ENCODE peak calls at places on chromosomes 2 and 18, in nine cellular contexts. V is BE2C; E is Peyer's patch; Q is mesenchymal stem cell; U is CD8-positive, alpha-beta memory T cell; O is mammary epithelial cell; A is adipocyte; K is cardiac muscle cell; H is esophagus squamous epithelium. S is an unnamed sample.

GRCh38 chr18:74963820-74964446 is 245.0 kb downstream of the PTGR3 start:
- DNase-seq in V (peak; percentile 31), E (no peak), Q (peak; percentile 57), U (no peak), O (peak; percentile 31), A (peak; percentile 30), K (peak; percentile 64), H (no peak), S (peak; percentile 59)

GRCh38 chr18:45590060-45590537 is 25.2 kb upstream of the SLC14A2 start:
- DNase-seq in V (no peak), E (no peak), Q (no peak), U (no peak), O (no peak), A (peak; percentile 28), K (peak; percentile 43), H (no peak), S (no peak)

GRCh38 chr2:5617796-5618195 is 74.4 kb upstream of the SOX11 start:
- DNase-seq in V (no peak), E (no peak), Q (no peak), U (no peak), O (no peak), A (no peak), K (no peak), H (no peak), S (no peak)

GRCh38 chr2:115161531-115162453 is 719.4 kb downstream of the DPP10 start:
- DNase-seq in V (no peak), E (peak; percentile 72), Q (no peak), U (no peak), O (no peak), A (no peak), K (no peak), H (no peak), S (no peak)

GRCh38 chr2:39068757-39069515 is 51.9 kb downstream of the SOS1 start:
- DNase-seq in V (peak; percentile 8), E (no peak), Q (peak; percentile 12), U (no peak), O (peak; percentile 57), A (no peak), K (peak; percentile 2), H (no peak), S (no peak)

GRCh38 chr2:156019341-156019740 is 313.2 kb downstream of the NR4A2 start:
- DNase-seq in V (no peak), E (no peak), Q (no peak), U (no peak), O (no peak), A (no peak), K (no peak), H (no peak), S (no peak)

GRCh38 chr18:59957957-59958356 is 58.2 kb downstream of the PMAIP1 start:
- DNase-seq in V (peak; percentile 92), E (peak; percentile 61), Q (peak; percentile 53), U (no peak), O (peak; percentile 39), A (peak; percentile 50), K (peak; percentile 48), H (no peak), S (no peak)

GRCh38 chr18:57441395-57441794 is 6.2 kb downstream of the ONECUT2 start:
- DNase-seq in V (no peak), E (no peak), Q (no peak), U (no peak), O (peak; percentile 35), A (no peak), K (peak; percentile 18), H (no peak), S (no peak)

GRCh38 chr2:158600155-158600802 is 143.5 kb downstream of the PKP4 start:
- DNase-seq in V (no peak), E (no peak), Q (peak; percentile 76), U (no peak), O (peak; percentile 92), A (peak; percentile 92), K (peak; percentile 92), H (no peak), S (no peak)

GRCh38 chr2:208025814-208026184 is 472 bp upstream of the PLEKHM3 start:
- DNase-seq in V (no peak), E (no peak), Q (no peak), U (no peak), O (no peak), A (no peak), K (no peak), H (no peak), S (no peak)

GRCh38 chr18:12008181-12008767 is 27.0 kb downstream of the IMPA2 start:
- DNase-seq in V (no peak), E (peak; percentile 64), Q (no peak), U (no peak), O (no peak), A (no peak), K (no peak), H (no peak), S (no peak)

GRCh38 chr18:37564796-37565137 is 831 bp downstream of the CELF4 start:
- DNase-seq in V (no peak), E (no peak), Q (peak; percentile 54), U (no peak), O (peak; percentile 34), A (peak; percentile 81), K (peak; percentile 80), H (no peak), S (peak; percentile 69)

GRCh38 chr2:233519787-233520611 is 46.6 kb downstream of the USP40 start:
- DNase-seq in V (no peak), E (no peak), Q (no peak), U (no peak), O (no peak), A (peak; percentile 7), K (no peak), H (no peak), S (no peak)

GRCh38 chr2:20574423-20574911 is 76.4 kb downstream of the HS1BP3 start:
- DNase-seq in V (no peak), E (no peak), Q (no peak), U (no peak), O (no peak), A (no peak), K (no peak), H (no peak), S (no peak)
- H3K4me1 ChIP-seq in V (peaks cover 35% of the 10 kb centered on the region), E (no peaks in the 10 kb centered on the region), Q (peaks cover 37% of the 10 kb centered on the region), U (peaks cover 19% of the 10 kb centered on the region), O (peaks cover 26% of the 10 kb centered on the region), A (peaks cover 36% of the 10 kb centered on the region), K (no peaks in the 10 kb centered on the region), H (peaks cover 13% of the 10 kb centered on the region), S (peaks cover 79% of the 10 kb centered on the region)

DNA sequence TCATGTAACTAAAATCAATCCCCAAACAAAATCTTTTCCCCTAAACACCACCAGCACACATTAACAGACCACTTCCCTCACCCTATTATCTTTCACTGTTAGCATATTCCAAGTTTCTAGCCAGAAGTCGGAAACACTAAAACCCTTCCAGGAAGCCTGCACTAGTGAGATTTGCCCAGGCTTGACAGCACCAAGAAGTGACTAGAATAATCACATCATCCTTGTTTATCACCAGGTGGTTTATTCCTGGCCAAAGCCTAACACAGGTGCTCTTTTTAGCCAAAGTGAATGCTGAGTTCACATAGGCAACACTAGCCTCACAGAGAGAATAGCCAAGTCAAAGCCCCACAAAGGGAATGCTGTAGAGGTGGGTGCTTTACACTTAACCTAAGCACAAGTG is 221.2 kb upstream of the HNRNPA3 start:
- DNase-seq in V (no peak), E (no peak), Q (no peak), U (no peak), O (no peak), A (no peak), K (no peak), H (no peak), S (no peak)
- H3K27me3 ChIP-seq in V (no peaks in the 10 kb centered on the region), E (no peaks in the 10 kb centered on the region), Q (no peaks in the 10 kb centered on the region), U (no peaks in the 10 kb centered on the region), O (no peaks in the 10 kb centered on the region), A (no peaks in the 10 kb centered on the region), K (no peaks in the 10 kb centered on the region), H (no peaks in the 10 kb centered on the region), S (no peaks in the 10 kb centered on the region)

GRCh38 chr2:43220982-43221659 is 5.3 kb downstream of the ZFP36L2 start:
- DNase-seq in V (peak; percentile 92), E (peak; percentile 77), Q (peak; percentile 92), U (peak; percentile 16), O (peak; percentile 59), A (peak; percentile 97), K (peak; percentile 96), H (peak; percentile 19), S (peak; percentile 64)
- H3K4me1 ChIP-seq in V (peaks cover 10% of the 10 kb centered on the region), E (peaks cover 2% of the 10 kb centered on the region), Q (peaks cover 25% of the 10 kb centered on the region), U (peaks cover 33% of the 10 kb centered on the region), O (peaks cover 46% of the 10 kb centered on the region), A (peaks cover 45% of the 10 kb centered on the region), K (peaks cover 68% of the 10 kb centered on the region), H (peaks cover 43% of the 10 kb centered on the region), S (peaks cover 61% of the 10 kb centered on the region)

DNA sequence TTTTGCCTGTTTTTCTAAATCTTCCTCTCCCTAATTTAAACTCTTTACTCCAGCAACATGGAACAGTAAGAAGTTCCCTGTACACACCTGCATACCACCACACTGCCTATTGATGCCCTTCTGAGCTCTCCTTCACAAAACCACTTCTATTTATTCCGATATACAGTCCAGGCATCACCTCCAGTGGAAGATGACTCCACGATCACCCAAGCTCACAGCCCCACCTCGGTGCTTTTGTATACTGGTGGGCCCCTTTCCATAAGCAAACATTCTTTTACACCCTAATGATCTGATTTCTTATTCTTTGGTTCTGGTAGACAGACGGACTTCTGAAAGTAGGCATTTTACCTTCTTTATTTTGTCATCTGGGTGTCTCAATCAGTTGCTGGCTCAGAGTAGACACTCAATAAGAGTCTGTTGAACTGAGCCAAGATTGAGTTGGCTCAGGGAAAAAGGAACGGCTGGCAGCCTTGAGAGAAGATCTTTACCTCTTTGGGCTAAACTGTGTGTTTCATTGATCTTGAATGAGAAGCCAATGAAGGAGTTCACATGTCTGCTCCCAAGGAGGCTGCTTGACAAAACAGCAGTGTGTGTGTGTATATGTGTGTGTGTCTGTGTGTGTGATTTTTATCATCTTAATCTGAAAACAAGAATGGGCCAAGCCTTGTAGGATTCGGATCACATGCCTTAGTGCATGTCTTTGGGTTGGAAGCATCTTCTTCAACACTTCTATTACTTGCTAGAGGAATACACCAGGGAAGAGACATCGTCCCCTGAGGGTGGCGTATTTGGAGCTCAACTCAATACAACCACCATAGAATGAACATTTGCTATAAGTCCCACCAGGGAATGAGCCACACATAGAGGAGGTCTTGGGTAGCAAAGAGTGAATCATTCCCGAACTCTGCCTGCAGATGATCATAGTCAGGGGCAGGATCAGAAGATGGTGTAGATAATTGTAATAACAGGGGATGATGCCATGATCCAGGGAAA is 341.8 kb downstream of the CYRIA start:
- DNase-seq in V (peak; percentile 97), E (no peak), Q (no peak), U (no peak), O (no peak), A (no peak), K (no peak), H (no peak), S (no peak)
- H3K27me3 ChIP-seq in V (no peaks in the 10 kb centered on the region), E (no peaks in the 10 kb centered on the region), Q (no peaks in the 10 kb centered on the region), U (no peaks in the 10 kb centered on the region), O (no peaks in the 10 kb centered on the region), A (peaks cover 20% of the 10 kb centered on the region), K (no peaks in the 10 kb centered on the region), H (no peaks in the 10 kb centered on the region), S (no peaks in the 10 kb centered on the region)

GRCh38 chr2:13660231-13660630 is 943.5 kb downstream of the TRIB2 start:
- DNase-seq in V (no peak), E (no peak), Q (no peak), U (no peak), O (no peak), A (no peak), K (no peak), H (no peak), S (no peak)
- H3K4me1 ChIP-seq in V (no peaks in the 10 kb centered on the region), E (no peaks in the 10 kb centered on the region), Q (no peaks in the 10 kb centered on the region), U (no peaks in the 10 kb centered on the region), O (peaks cover 3% of the 10 kb centered on the region), A (peaks cover 16% of the 10 kb centered on the region), K (no peaks in the 10 kb centered on the region), H (no peaks in the 10 kb centered on the region), S (no peaks in the 10 kb centered on the region)

S was measured in lower lobe of right lung.